ENCODE peak calls at places on chromosomes 3 and 15, in eight cellular contexts. K, L, M, U, Q, H, X and N are unnamed samples.
A peak's percentile ranks its signal among the peaks of the same experiment; 100 is the strongest.

GRCh38 chr3:66797916-66798560 is 200.1 kb upstream of the KBTBD8 start:
- DNase-seq in L (peak; percentile 27), Q (peak; percentile 34), U (peak; percentile 63), H (peak; percentile 24), X (no peak), K (peak; percentile 68), M (no peak), N (peak; percentile 38)

GRCh38 chr3:44248152-44248551 is 6.5 kb downstream of the TOPAZ1 start:
- DNase-seq in M (no peak), K (no peak), H (no peak), L (no peak), Q (no peak), U (no peak), X (no peak), N (no peak)

GRCh38 chr3:194640829-194641228 is 7.6 kb upstream of the TMEM44 start:
- DNase-seq in U (no peak), H (no peak), M (no peak), L (no peak), Q (no peak), K (no peak), X (peak; percentile 8), N (no peak)

GRCh38 chr3:257826-258225 is 61.3 kb downstream of the CHL1 start:
- DNase-seq in X (no peak), M (no peak), K (no peak), Q (no peak), H (no peak), U (no peak), L (no peak), N (no peak)

GRCh38 chr3:21170964-21171363 is 580.0 kb downstream of the ZNF385D start:
- DNase-seq in M (no peak), Q (no peak), K (no peak), X (no peak), U (no peak), H (no peak), L (no peak), N (peak; percentile 13)

GRCh38 chr3:138220788-138221187 is 33.7 kb downstream of the ARMC8 start:
- DNase-seq in Q (no peak), U (no peak), X (no peak), M (no peak), L (no peak), K (no peak), H (no peak), N (no peak)

GRCh38 chr3:8762607-8763377 is 6.6 kb downstream of the OXTR start:
- DNase-seq in M (no peak), L (no peak), K (no peak), U (no peak), Q (no peak), H (no peak), X (no peak), N (no peak)

GRCh38 chr3:36362973-36363372 is 17.3 kb upstream of the STAC start:
- DNase-seq in L (no peak), M (no peak), X (peak; percentile 18), H (no peak), Q (no peak), U (no peak), K (no peak), N (no peak)

GRCh38 chr3:157290761-157291160 is 130.8 kb upstream of the CCNL1 start:
- DNase-seq in K (no peak), Q (no peak), L (no peak), H (no peak), M (no peak), U (no peak), X (no peak), N (no peak)

GRCh38 chr15:48466825-48467224 is 135.6 kb downstream of the DUT start:
- DNase-seq in H (no peak), L (no peak), Q (no peak), U (no peak), K (peak; percentile 66), M (no peak), X (no peak), N (no peak)

GRCh38 chr3:53123510-53123909 is 6.7 kb downstream of the RFT1 start:
- DNase-seq in Q (no peak), U (no peak), M (no peak), X (no peak), K (no peak), H (no peak), L (no peak), N (no peak)

GRCh38 chr3:120160050-120160449 is 65.8 kb upstream of the GSK3B start:
- DNase-seq in X (peak; percentile 61), U (no peak), K (peak; percentile 65), Q (no peak), M (no peak), H (no peak), L (peak; percentile 73), N (peak; percentile 26)

GRCh38 chr15:45855907-45856579 is 221.2 kb downstream of the SQOR start:
- DNase-seq in M (no peak), K (no peak), Q (no peak), L (no peak), X (no peak), U (no peak), H (no peak), N (no peak)

GRCh38 chr3:148648685-148649352 is 48.9 kb upstream of the AGTR1 start:
- DNase-seq in U (no peak), M (no peak), L (no peak), H (no peak), K (no peak), Q (no peak), X (no peak), N (no peak)

GRCh38 chr3:168988867-168989266 is 674.6 kb downstream of the MECOM start:
- DNase-seq in U (no peak), K (no peak), M (no peak), H (no peak), X (no peak), Q (no peak), L (no peak), N (no peak)

GRCh38 chr15:59999558-60000112 is 4.5 kb upstream of the FOXB1 start:
- DNase-seq in K (no peak), Q (no peak), L (no peak), X (no peak), H (no peak), M (no peak), U (peak; percentile 35), N (no peak)

DNA sequence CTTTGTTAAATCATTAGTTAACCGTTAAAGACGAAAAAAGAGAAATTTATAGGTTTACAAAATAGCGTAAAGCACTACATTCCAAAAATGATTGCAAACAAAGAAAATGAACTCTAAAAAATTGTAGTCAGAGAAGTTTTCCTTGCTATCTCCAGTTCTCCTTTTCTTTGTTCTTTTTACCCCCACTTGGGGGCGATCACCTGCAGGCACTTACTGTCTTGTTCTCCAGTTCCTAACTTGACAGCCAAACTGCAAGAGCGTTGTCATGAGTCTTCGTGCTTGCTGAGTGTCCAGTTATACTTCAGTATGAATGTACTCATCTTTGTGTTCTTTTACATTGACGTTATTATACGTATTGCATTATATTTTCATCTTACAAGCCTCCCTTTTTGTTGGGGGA is 54.5 kb downstream of the CHD2 start:
- DNase-seq in L (no peak), H (no peak), Q (no peak), X (no peak), K (no peak), U (no peak), M (no peak), N (no peak)
- TF ChIP-seq CTCF in L (no peak), H (no peak), Q (no peak), X (peak; percentile 58), K (peak; percentile 10), U (no peak), M (no peak), N (no peak)

DNA sequence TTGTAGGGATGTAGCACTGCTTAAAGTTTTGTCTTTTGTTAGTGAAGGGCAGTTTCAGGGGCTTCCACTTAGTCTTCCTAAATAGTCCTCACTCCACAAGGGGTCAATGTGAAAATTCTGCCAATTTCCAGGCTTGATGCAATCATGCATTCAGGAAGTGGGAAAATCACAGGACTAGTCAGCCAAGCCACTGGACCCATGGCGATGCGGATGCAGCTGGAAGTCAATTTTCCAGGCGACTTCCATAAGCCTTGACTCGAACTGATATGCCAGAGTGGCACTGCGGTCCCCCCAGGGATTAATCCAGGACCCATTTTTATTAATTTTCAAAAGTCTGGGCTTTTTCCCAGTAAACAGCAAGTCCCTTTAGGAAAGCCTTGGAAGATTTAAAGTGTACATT is 26.1 kb downstream of the GBE1 start:
- DNase-seq in U (no peak), M (peak; percentile 50), Q (no peak), L (no peak), X (no peak), K (no peak), H (no peak), N (no peak)
- H3K27ac ChIP-seq in U (no peak overlapping the region), M (no peak overlapping the region), Q (no peak overlapping the region), L (no peak overlapping the region), X (no peak overlapping the region), K (no peak overlapping the region), H (no peak overlapping the region), N (no peak overlapping the region)

DNA sequence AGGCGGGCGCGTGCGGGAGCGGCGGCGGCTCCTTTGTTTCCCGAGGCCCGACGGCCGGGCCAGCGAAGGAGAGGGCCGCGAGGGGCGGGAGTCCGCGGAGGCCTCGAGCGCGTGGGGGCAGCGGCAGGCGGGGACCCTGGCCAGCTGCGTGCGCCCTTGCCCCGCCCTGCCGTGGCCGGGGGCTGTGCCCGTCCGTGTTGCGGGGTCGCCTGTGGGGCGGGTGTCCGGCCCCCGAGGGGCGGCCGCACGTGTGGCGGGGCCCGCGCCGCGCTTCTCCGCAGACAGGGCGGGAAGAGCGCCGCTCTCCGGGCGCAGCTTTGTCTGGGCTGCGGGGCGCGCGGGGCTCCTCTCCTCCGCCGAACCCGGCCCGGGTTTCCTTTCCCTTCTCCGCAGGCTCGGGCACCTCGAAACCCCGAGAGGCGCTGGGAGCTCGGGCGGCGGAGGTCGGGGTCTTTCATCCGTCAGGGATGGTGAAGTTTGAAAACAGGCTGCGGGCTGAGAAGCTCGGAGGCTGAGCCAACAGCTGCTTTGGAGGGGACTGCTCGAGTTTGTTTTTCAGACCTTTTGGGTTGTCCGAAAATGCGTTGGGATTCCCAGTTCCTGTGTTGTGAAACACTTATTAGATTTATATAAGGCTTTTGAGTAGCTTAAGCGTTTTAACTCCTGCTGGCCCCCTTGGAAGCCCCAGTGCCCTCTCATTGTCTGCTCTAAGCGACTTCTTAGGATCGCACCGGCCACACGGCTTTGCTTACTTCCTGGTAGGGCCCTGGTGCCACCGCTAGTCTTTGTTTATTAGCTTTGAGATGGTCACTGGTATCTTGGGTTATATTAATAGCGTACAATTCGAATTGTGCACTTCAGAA is 817 bp downstream of the USP3 start:
- DNase-seq in X (no peak), L (peak; percentile 77), H (peak; percentile 70), M (peak; percentile 93), K (peak; percentile 67), U (peak; percentile 93), Q (peak; percentile 61), N (peak; percentile 85)
- TF ChIP-seq POLR2A in X (no peak), L (no peak), H (no peak), M (no peak), K (no peak), U (no peak), Q (no peak), N (no peak)

GRCh38 chr3:9862391-9863235 is 17.4 kb downstream of the CIDEC start:
- DNase-seq in U (peak; percentile 91), H (peak; percentile 60), L (peak; percentile 66), K (peak; percentile 35), X (no peak), M (peak; percentile 84), Q (peak; percentile 67), N (peak; percentile 49)
- TF ChIP-seq CTCF in U (peak; percentile 35), H (peak; percentile 16), L (no peak), K (no peak), X (no peak), M (peak; percentile 18), Q (no peak), N (no peak)

DNA sequence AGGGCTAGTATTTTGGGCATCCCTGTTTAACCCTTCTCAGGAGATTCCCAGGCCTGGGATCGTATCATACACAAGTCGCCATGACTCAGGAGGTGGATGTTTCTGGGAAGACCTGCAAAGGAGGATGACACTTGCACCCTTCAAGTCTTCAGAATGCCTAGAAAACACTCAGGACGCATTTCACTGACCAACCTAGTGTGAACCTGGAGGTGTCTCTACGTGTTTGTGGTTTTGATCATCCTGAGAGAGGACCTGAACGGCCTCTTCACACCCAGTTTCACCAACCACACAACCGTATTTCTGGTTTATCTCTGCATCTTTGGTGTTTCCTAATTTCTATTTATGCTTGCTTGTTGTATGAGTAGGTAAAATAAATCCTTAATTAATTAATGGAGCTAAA is 2.8 kb upstream of the CLDND1 start:
- DNase-seq in U (no peak), Q (no peak), X (no peak), K (no peak), L (no peak), H (no peak), M (no peak), N (no peak)
- H3K27ac ChIP-seq in U (no peak overlapping the region), Q (no peak overlapping the region), X (no peak overlapping the region), K (no peak overlapping the region), L (no peak overlapping the region), H (no peak overlapping the region), M (no peak overlapping the region), N (no peak overlapping the region)